ENCODE peak calls at places on chromosomes 5 and 9, in four cellular contexts. Y is AG09309, D is fibroblast of mammary gland, J is fibroblast of the aortic adventitia. E is an unnamed sample.

GRCh38 chr5:41656597-41656996 is 146.2 kb upstream of the PLCXD3 start:
- DNase-seq in Y (no peak), D (no peak), J (no peak), E (no peak)

GRCh38 chr9:33146298-33146697 is 20.8 kb downstream of the B4GALT1 start:
- DNase-seq in Y (no peak), D (no peak), J (no peak), E (no peak)

GRCh38 chr9:112361602-112362001 is 18.3 kb upstream of the HSDL2 start:
- DNase-seq in Y (no peak), D (peak), J (peak), E (no peak)

GRCh38 chr9:100586093-100586492 is 8.2 kb downstream of the CAVIN4 start:
- DNase-seq in Y (no peak), D (no peak), J (no peak), E (no peak)

GRCh38 chr9:134059188-134059641 is 8.6 kb downstream of the BRD3 start:
- DNase-seq in Y (no peak), D (no peak), J (no peak), E (no peak)

GRCh38 chr9:27818348-27818747 is 245.1 kb upstream of the C9orf72 start:
- DNase-seq in Y (no peak), D (no peak), J (no peak), E (no peak)

GRCh38 chr5:134948929-134949328 is 18.8 kb upstream of the CATSPER3 start:
- DNase-seq in Y (no peak), D (peak), J (peak), E (no peak)

GRCh38 chr5:5381259-5382006 is 41.0 kb upstream of the ICE1 start:
- DNase-seq in Y (no peak), D (peak), J (peak), E (no peak)

GRCh38 chr5:156913719-156914370 is 49.2 kb downstream of the TIMD4 start:
- DNase-seq in Y (no peak), D (no peak), J (no peak), E (peak)

DNA sequence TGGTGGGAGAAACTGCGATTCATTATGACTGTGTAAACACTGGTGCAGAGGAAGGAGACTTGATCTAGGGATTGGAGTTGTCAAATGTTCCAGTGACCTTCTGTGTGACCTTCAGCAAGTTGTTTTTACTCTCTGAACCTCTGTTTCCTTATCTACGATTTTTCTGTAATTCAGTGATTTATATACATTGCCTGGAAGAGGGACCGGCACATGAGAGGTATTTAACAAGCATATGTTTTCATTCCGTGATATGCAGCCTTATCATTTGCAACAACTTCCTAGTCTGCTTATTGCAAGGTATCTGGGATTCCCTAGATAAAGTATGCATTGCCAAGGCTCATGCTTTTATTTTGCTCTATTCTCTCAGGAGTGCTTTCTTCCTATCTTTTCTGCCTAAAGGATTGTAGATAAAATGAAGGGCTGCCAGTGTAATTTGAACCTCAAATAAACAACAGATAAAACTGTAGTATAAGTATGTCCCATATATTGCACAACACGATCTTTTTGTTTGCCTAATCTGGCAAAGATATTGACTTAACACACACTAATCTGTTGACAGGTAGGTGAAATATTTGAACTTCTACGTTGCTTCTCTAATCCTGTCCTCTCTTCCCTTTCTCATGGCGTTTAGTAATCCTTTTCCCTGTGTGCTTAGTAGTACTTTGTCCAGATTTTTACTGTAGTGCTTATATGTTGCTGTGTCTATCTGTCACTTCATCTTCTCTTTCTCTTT is 377.2 kb upstream of the TNC start:
- DNase-seq in Y (no peak), D (no peak), J (peak), E (no peak)
- TF ChIP-seq CTCF in Y (no peak), D (no peak), J (no peak), E (no peak)

GRCh38 chr5:179572386-179572785 is 22.0 kb downstream of the RUFY1 start:
- DNase-seq in Y (no peak), D (no peak), J (no peak), E (no peak)

GRCh38 chr5:179577286-179577960 is 27.1 kb downstream of the RUFY1 start:
- DNase-seq in Y (no peak), D (no peak), J (no peak), E (no peak)
- TF ChIP-seq CTCF in Y (no peak), D (no peak), J (no peak), E (no peak)

GRCh38 chr5:51380603-51381207 is 2.5 kb upstream of the ISL1 start:
- DNase-seq in Y (no peak), D (peak), J (peak), E (peak)
- TF ChIP-seq CTCF in Y (peak), D (peak), J (peak), E (peak)

GRCh38 chr9:129613520-129614175 is 7.3 kb downstream of the C9orf50 start:
- DNase-seq in Y (no peak), D (no peak), J (no peak), E (no peak)
- TF ChIP-seq CTCF in Y (no peak), D (no peak), J (no peak), E (no peak)

DNA sequence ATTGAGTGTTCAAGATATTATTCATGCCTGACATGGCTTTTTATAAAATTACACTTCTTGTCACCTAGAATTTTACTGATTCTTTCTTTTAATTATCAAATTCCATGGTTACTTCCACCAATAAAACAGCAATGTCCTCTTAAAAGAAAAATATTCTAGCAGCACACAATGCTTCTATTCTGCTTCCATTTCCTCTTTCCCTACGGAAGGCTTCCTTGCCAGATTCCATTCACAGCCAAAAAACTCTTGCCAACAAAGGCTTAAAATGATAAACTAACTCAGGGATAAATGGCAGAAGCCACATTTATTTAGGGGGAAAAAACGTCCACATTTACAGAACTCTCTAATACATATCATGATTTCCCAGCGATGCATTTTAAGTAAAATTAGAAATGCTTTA is 111.6 kb downstream of the CTNND2 start:
- DNase-seq in Y (no peak), D (no peak), J (no peak), E (no peak)
- TF ChIP-seq CTCF in Y (no peak), D (no peak), J (no peak), E (no peak)

GRCh38 chr9:36345103-36345846 is 54.8 kb downstream of the RNF38 start:
- DNase-seq in Y (no peak), D (no peak), J (no peak), E (peak)
- TF ChIP-seq CTCF in Y (no peak), D (no peak), J (no peak), E (peak)

DNA sequence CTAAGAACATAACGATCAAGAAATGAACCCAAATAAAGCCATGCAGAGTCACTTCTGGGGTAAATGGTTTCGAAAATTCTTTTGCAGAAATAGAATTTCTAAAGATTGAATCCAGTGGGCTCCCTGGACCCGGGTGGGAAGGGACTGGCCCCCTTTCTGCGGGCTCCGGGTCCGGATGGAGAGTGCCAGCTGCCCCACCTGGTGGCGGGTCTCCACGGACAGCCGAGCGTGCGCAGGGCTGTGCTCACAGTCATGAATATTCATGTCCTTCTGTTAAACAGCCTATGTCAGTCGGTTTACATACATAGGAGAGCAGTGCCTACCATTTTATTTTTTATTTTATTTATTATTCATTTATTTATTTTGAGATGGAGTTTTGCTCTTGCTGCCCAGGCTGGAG is 4.7 kb upstream of the PPP1R26 start:
- DNase-seq in Y (no peak), D (no peak), J (no peak), E (peak)
- TF ChIP-seq CTCF in Y (peak), D (peak), J (peak), E (peak)

DNA sequence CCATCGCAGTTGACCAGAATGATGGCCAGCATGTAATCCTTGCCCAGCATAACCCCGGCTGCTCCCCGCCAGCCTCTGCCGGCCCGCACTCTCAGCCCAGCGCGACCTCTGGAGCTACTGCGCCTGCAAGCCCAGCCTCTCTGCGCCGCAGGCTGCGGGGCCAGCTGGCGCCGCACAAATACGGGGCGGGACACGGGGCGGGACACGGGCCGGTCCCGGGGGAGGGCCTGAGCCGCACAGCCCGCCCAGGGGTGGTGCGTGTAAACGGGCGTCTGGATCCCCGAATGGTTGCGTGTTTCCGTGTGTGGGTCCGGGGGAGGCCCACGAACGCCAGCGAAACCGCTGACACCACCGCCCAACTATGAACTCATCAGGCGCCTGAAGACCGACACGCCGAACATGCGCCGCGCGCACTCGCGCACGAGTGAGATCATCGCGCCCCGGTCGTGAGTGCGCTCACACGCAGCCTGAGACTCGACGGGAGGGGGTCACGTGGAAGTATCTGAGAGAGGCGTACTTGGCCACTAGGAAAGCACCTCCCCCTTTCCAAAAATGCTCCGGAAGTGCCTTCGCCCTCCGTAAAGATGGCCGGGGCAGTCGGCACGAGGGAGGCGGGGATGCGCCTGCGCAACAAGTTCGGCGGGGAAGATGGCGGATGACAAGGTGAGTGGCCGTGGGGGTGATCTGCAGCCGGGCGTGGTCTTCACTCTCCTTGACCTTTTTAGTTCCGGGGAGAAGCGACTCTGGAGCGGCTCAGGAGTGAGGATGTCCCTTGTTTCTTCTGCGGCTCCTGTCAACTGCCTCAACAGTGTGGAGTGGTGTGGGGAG is at the start of the genes APBB3 and SLC35A4:
- DNase-seq in Y (peak), D (peak), J (peak), E (peak)
- TF ChIP-seq CTCF in Y (no peak), D (no peak), J (no peak), E (no peak)